ENCODE peak calls at places on chromosomes 13 and 19, in nine cellular contexts. One of them, this sample, is unnamed. For H3K4me1, the result is how much of the 10 kb centered on the place peaks cover.

GRCh38 chr13:30453727-30454126 is 12.0 kb downstream of the HMGB1 start:
- DNase-seq in transverse colon: no peak
- DNase-seq in sigmoid colon: no peak
- DNase-seq in spleen: no peak
- DNase-seq in HCT116: no peak
- DNase-seq in heart left ventricle: no peak
- DNase-seq in A549: peak
- DNase-seq in H1: no peak
- DNase-seq in ovary: no peak
- DNase-seq in this sample: no peak

GRCh38 chr13:62879071-62879470 is 1463.4 kb upstream of the PCDH20 start:
- DNase-seq in ovary: no peak
- DNase-seq in transverse colon: no peak
- DNase-seq in spleen: no peak
- DNase-seq in A549: no peak
- DNase-seq in H1: no peak
- DNase-seq in HCT116: no peak
- DNase-seq in sigmoid colon: no peak
- DNase-seq in heart left ventricle: no peak
- DNase-seq in this sample: no peak

GRCh38 chr19:8466018-8466417 is 21.2 kb downstream of the HNRNPM start:
- DNase-seq in transverse colon: no peak
- DNase-seq in heart left ventricle: no peak
- DNase-seq in sigmoid colon: no peak
- DNase-seq in H1: no peak
- DNase-seq in spleen: no peak
- DNase-seq in A549: no peak
- DNase-seq in HCT116: no peak
- DNase-seq in ovary: no peak
- DNase-seq in this sample: no peak

GRCh38 chr19:18514800-18515682 is 6.8 kb downstream of the ELL start:
- DNase-seq in spleen: peak
- DNase-seq in HCT116: no peak
- DNase-seq in A549: peak
- DNase-seq in transverse colon: peak
- DNase-seq in H1: no peak
- DNase-seq in ovary: peak
- DNase-seq in heart left ventricle: peak
- DNase-seq in sigmoid colon: peak
- DNase-seq in this sample: peak

GRCh38 chr19:53308339-53308811 is 25.2 kb upstream of the ZNF845 start:
- DNase-seq in spleen: no peak
- DNase-seq in heart left ventricle: peak
- DNase-seq in transverse colon: no peak
- DNase-seq in ovary: peak
- DNase-seq in A549: no peak
- DNase-seq in HCT116: no peak
- DNase-seq in sigmoid colon: no peak
- DNase-seq in H1: peak
- DNase-seq in this sample: no peak

GRCh38 chr13:40064723-40065122 is 409.3 kb downstream of the COG6 start:
- DNase-seq in HCT116: no peak
- DNase-seq in heart left ventricle: no peak
- DNase-seq in ovary: peak
- DNase-seq in A549: peak
- DNase-seq in transverse colon: no peak
- DNase-seq in sigmoid colon: no peak
- DNase-seq in spleen: no peak
- DNase-seq in H1: no peak
- DNase-seq in this sample: no peak

GRCh38 chr19:21314676-21315075 is 14.5 kb downstream of the ZNF708 start:
- DNase-seq in HCT116: no peak
- DNase-seq in A549: no peak
- DNase-seq in transverse colon: no peak
- DNase-seq in spleen: no peak
- DNase-seq in H1: no peak
- DNase-seq in sigmoid colon: no peak
- DNase-seq in heart left ventricle: no peak
- DNase-seq in ovary: no peak
- DNase-seq in this sample: no peak

GRCh38 chr13:47794963-47795362 is 206.1 kb downstream of the SUCLA2 start:
- DNase-seq in spleen: no peak
- DNase-seq in A549: peak
- DNase-seq in heart left ventricle: no peak
- DNase-seq in sigmoid colon: no peak
- DNase-seq in H1: no peak
- DNase-seq in transverse colon: no peak
- DNase-seq in HCT116: peak
- DNase-seq in ovary: no peak
- DNase-seq in this sample: no peak

GRCh38 chr13:108957369-108958012 is 328.1 kb downstream of the MYO16 start:
- DNase-seq in HCT116: peak
- DNase-seq in transverse colon: no peak
- DNase-seq in H1: no peak
- DNase-seq in heart left ventricle: no peak
- DNase-seq in sigmoid colon: peak
- DNase-seq in spleen: no peak
- DNase-seq in ovary: no peak
- DNase-seq in A549: peak
- DNase-seq in this sample: peak

GRCh38 chr13:100039740-100040139 is 49.2 kb upstream of the PCCA start:
- DNase-seq in heart left ventricle: no peak
- DNase-seq in transverse colon: no peak
- DNase-seq in H1: no peak
- DNase-seq in ovary: no peak
- DNase-seq in HCT116: no peak
- DNase-seq in spleen: no peak
- DNase-seq in A549: peak
- DNase-seq in sigmoid colon: no peak
- DNase-seq in this sample: no peak

GRCh38 chr13:49836516-49836915 is 44.0 kb upstream of the KPNA3 start:
- DNase-seq in sigmoid colon: no peak
- DNase-seq in HCT116: no peak
- DNase-seq in transverse colon: no peak
- DNase-seq in ovary: no peak
- DNase-seq in spleen: no peak
- DNase-seq in heart left ventricle: no peak
- DNase-seq in A549: no peak
- DNase-seq in H1: no peak
- DNase-seq in this sample: no peak

GRCh38 chr19:50458396-50459066 is 17.8 kb upstream of the EMC10 start:
- DNase-seq in spleen: no peak
- DNase-seq in sigmoid colon: no peak
- DNase-seq in A549: no peak
- DNase-seq in ovary: no peak
- DNase-seq in transverse colon: no peak
- DNase-seq in heart left ventricle: no peak
- DNase-seq in HCT116: no peak
- DNase-seq in H1: no peak
- DNase-seq in this sample: no peak

GRCh38 chr13:92804926-92805325 is 421.7 kb upstream of the GPC6 start:
- DNase-seq in H1: no peak
- DNase-seq in ovary: no peak
- DNase-seq in sigmoid colon: no peak
- DNase-seq in transverse colon: no peak
- DNase-seq in HCT116: no peak
- DNase-seq in spleen: no peak
- DNase-seq in A549: no peak
- DNase-seq in heart left ventricle: no peak
- DNase-seq in this sample: no peak

GRCh38 chr13:44354884-44355283 is 18.7 kb upstream of the SERP2 start:
- DNase-seq in sigmoid colon: no peak
- DNase-seq in H1: no peak
- DNase-seq in HCT116: no peak
- DNase-seq in transverse colon: no peak
- DNase-seq in ovary: no peak
- DNase-seq in spleen: no peak
- DNase-seq in heart left ventricle: no peak
- DNase-seq in A549: no peak
- DNase-seq in this sample: no peak

GRCh38 chr19:55683449-55684261 is 8.6 kb downstream of the EPN1 start:
- DNase-seq in ovary: no peak
- DNase-seq in H1: no peak
- DNase-seq in heart left ventricle: no peak
- DNase-seq in HCT116: no peak
- DNase-seq in A549: no peak
- DNase-seq in transverse colon: peak
- DNase-seq in sigmoid colon: no peak
- DNase-seq in spleen: no peak
- DNase-seq in this sample: peak

GRCh38 chr19:19752760-19753403 is 20.0 kb upstream of the ZNF14 start:
- DNase-seq in sigmoid colon: no peak
- DNase-seq in A549: no peak
- DNase-seq in spleen: no peak
- DNase-seq in ovary: no peak
- DNase-seq in transverse colon: no peak
- DNase-seq in H1: no peak
- DNase-seq in HCT116: no peak
- DNase-seq in heart left ventricle: no peak
- DNase-seq in this sample: no peak

GRCh38 chr19:5971714-5972354 is 6.1 kb downstream of the RANBP3 start:
- DNase-seq in sigmoid colon: no peak
- DNase-seq in transverse colon: no peak
- DNase-seq in HCT116: no peak
- DNase-seq in H1: no peak
- DNase-seq in spleen: no peak
- DNase-seq in heart left ventricle: no peak
- DNase-seq in ovary: no peak
- DNase-seq in A549: no peak
- DNase-seq in this sample: no peak

GRCh38 chr19:44745386-44745831 is 3.1 kb upstream of the BCL3 start:
- DNase-seq in A549: peak
- DNase-seq in sigmoid colon: peak
- DNase-seq in spleen: peak
- DNase-seq in ovary: peak
- DNase-seq in transverse colon: peak
- DNase-seq in heart left ventricle: peak
- DNase-seq in HCT116: peak
- DNase-seq in H1: no peak
- DNase-seq in this sample: peak

GRCh38 chr19:15429825-15430467 is 11.2 kb upstream of the AKAP8L start:
- DNase-seq in transverse colon: no peak
- DNase-seq in heart left ventricle: no peak
- DNase-seq in A549: no peak
- DNase-seq in HCT116: no peak
- DNase-seq in spleen: peak
- DNase-seq in H1: no peak
- DNase-seq in sigmoid colon: no peak
- DNase-seq in ovary: no peak
- DNase-seq in this sample: no peak
- TF ChIP-seq POLR2A in transverse colon: no peak
- TF ChIP-seq POLR2A in heart left ventricle: no peak
- TF ChIP-seq POLR2A in A549: no peak
- TF ChIP-seq POLR2A in HCT116: no peak
- TF ChIP-seq POLR2A in spleen: no peak
- TF ChIP-seq POLR2A in H1: no peak
- TF ChIP-seq POLR2A in sigmoid colon: no peak
- TF ChIP-seq POLR2A in ovary: no peak
- TF ChIP-seq POLR2A in this sample: no peak

DNA sequence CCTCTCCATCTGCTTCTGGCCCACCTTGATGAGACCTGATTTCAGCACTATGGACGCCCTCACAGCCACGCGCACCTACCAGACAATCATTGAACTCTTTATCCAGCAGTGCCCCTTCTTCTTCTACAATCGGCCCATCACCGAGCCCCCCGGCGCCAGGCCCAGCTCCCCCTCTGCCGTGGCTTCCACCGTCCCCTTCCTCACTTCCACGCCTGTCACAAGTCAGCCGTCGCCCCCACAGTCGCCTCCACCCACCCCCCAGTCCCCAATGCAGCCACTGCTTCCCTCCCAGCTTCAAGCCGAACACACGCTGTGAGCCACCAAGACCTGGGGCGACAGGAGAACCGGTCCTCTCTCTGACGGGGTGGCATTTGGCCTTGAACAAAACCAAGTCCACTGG is 19.3 kb upstream of the NPAS1 start:
- DNase-seq in H1: no peak
- DNase-seq in sigmoid colon: no peak
- DNase-seq in spleen: no peak
- DNase-seq in transverse colon: no peak
- DNase-seq in HCT116: no peak
- DNase-seq in A549: no peak
- DNase-seq in ovary: no peak
- DNase-seq in heart left ventricle: no peak
- DNase-seq in this sample: no peak
- H3K27ac ChIP-seq in H1: no peak
- H3K27ac ChIP-seq in sigmoid colon: no peak
- H3K27ac ChIP-seq in spleen: no peak
- H3K27ac ChIP-seq in transverse colon: no peak
- H3K27ac ChIP-seq in HCT116: no peak
- H3K27ac ChIP-seq in A549: no peak
- H3K27ac ChIP-seq in ovary: no peak
- H3K27ac ChIP-seq in heart left ventricle: no peak
- H3K27ac ChIP-seq in this sample: no peak

GRCh38 chr13:24267283-24267682 is 42.1 kb upstream of the C1QTNF9 start:
- DNase-seq in ovary: peak
- DNase-seq in HCT116: no peak
- DNase-seq in transverse colon: no peak
- DNase-seq in heart left ventricle: no peak
- DNase-seq in sigmoid colon: no peak
- DNase-seq in spleen: no peak
- DNase-seq in A549: no peak
- DNase-seq in H1: no peak
- DNase-seq in this sample: peak

GRCh38 chr13:24265453-24265852 is 43.9 kb upstream of the C1QTNF9 start:
- DNase-seq in A549: no peak
- DNase-seq in ovary: peak
- DNase-seq in H1: no peak
- DNase-seq in heart left ventricle: no peak
- DNase-seq in transverse colon: no peak
- DNase-seq in spleen: no peak
- DNase-seq in sigmoid colon: no peak
- DNase-seq in HCT116: no peak
- DNase-seq in this sample: no peak

GRCh38 chr13:24269803-24270202 is 39.6 kb upstream of the C1QTNF9 start:
- DNase-seq in sigmoid colon: no peak
- DNase-seq in A549: no peak
- DNase-seq in spleen: no peak
- DNase-seq in HCT116: no peak
- DNase-seq in ovary: peak
- DNase-seq in H1: no peak
- DNase-seq in heart left ventricle: no peak
- DNase-seq in transverse colon: no peak
- DNase-seq in this sample: no peak

GRCh38 chr13:24264976-24265375 is 44.4 kb upstream of the C1QTNF9 start:
- DNase-seq in HCT116: no peak
- DNase-seq in transverse colon: peak
- DNase-seq in ovary: peak
- DNase-seq in heart left ventricle: no peak
- DNase-seq in H1: no peak
- DNase-seq in sigmoid colon: no peak
- DNase-seq in spleen: peak
- DNase-seq in A549: no peak
- DNase-seq in this sample: peak

GRCh38 chr13:24267801-24268200 is 41.6 kb upstream of the C1QTNF9 start:
- DNase-seq in HCT116: no peak
- DNase-seq in A549: no peak
- DNase-seq in heart left ventricle: no peak
- DNase-seq in transverse colon: no peak
- DNase-seq in sigmoid colon: no peak
- DNase-seq in ovary: peak
- DNase-seq in H1: no peak
- DNase-seq in spleen: no peak
- DNase-seq in this sample: no peak
- H3K4me1 ChIP-seq in HCT116: under half
- H3K4me1 ChIP-seq in A549: under half
- H3K4me1 ChIP-seq in heart left ventricle: under half
- H3K4me1 ChIP-seq in transverse colon: under half
- H3K4me1 ChIP-seq in sigmoid colon: under half
- H3K4me1 ChIP-seq in ovary: under half
- H3K4me1 ChIP-seq in H1: under half
- H3K4me1 ChIP-seq in spleen: half or more
- H3K4me1 ChIP-seq in this sample: half or more

GRCh38 chr19:15292847-15293582 is 39.3 kb downstream of the BRD4 start:
- DNase-seq in H1: no peak
- DNase-seq in A549: no peak
- DNase-seq in transverse colon: no peak
- DNase-seq in spleen: peak
- DNase-seq in ovary: no peak
- DNase-seq in heart left ventricle: no peak
- DNase-seq in sigmoid colon: no peak
- DNase-seq in HCT116: no peak
- DNase-seq in this sample: no peak
- TF ChIP-seq POLR2A in H1: no peak
- TF ChIP-seq POLR2A in A549: no peak
- TF ChIP-seq POLR2A in transverse colon: no peak
- TF ChIP-seq POLR2A in spleen: no peak
- TF ChIP-seq POLR2A in ovary: no peak
- TF ChIP-seq POLR2A in heart left ventricle: no peak
- TF ChIP-seq POLR2A in sigmoid colon: no peak
- TF ChIP-seq POLR2A in HCT116: no peak
- TF ChIP-seq POLR2A in this sample: no peak

This sample was measured in adrenal gland.